ENCODE peak calls at places on chromosome 2, in six cellular contexts. T is HCT116, P is endothelial cell of umbilical vein, K is fibroblast of lung, H is K562, E is IMR-90. X is an unnamed sample.

GRCh38 chr2:140270229-140270628 is 1490.0 kb upstream of the NXPH2 start:
- DNase-seq in H (no peak), K (peak; percentile 34), T (no peak), E (no peak), P (peak; percentile 76), X (no peak)

GRCh38 chr2:88125344-88125923 is 2.4 kb downstream of the FABP1 start:
- DNase-seq in T (no peak), E (no peak), P (no peak), H (no peak), K (no peak), X (no peak)

GRCh38 chr2:232336241-232336736 is 42.3 kb upstream of the ALPP start:
- DNase-seq in K (no peak), T (no peak), E (no peak), H (no peak), P (no peak), X (no peak)

GRCh38 chr2:186059096-186059495 is 320.5 kb downstream of the FSIP2 start:
- DNase-seq in T (no peak), P (peak; percentile 44), E (peak; percentile 27), H (no peak), K (peak; percentile 63), X (no peak)

GRCh38 chr2:172513935-172514586 is 41.8 kb upstream of the PDK1 start:
- DNase-seq in T (no peak), K (no peak), P (no peak), H (peak; percentile 38), E (no peak), X (no peak)

GRCh38 chr2:72579595-72580180 is 246.1 kb downstream of the EXOC6B start:
- DNase-seq in T (peak; percentile 26), K (peak; percentile 71), E (peak; percentile 64), P (peak; percentile 69), H (peak; percentile 62), X (no peak)

GRCh38 chr2:69798909-69799526 is 30.4 kb upstream of the GMCL1 start:
- DNase-seq in K (peak; percentile 53), H (peak; percentile 97), T (no peak), E (peak; percentile 84), P (peak; percentile 77), X (peak; percentile 28)

GRCh38 chr2:33555681-33556080 is 43.4 kb downstream of the FAM98A start:
- DNase-seq in E (no peak), K (no peak), H (no peak), P (no peak), T (no peak), X (no peak)

GRCh38 chr2:206993512-206993911 is 54.2 kb downstream of the CPO start:
- DNase-seq in T (no peak), K (no peak), E (peak; percentile 28), P (no peak), H (no peak), X (no peak)

GRCh38 chr2:179263460-179264237 is 983 bp downstream of the SESTD1 start:
- DNase-seq in T (no peak), P (peak; percentile 65), K (peak; percentile 74), E (peak; percentile 57), H (peak; percentile 31), X (no peak)

GRCh38 chr2:216882876-216883275 is 23.0 kb upstream of the TNP1 start:
- DNase-seq in H (peak; percentile 65), P (no peak), K (no peak), E (no peak), T (no peak), X (no peak)

GRCh38 chr2:239015769-239016675 is 168.1 kb downstream of the TWIST2 start:
- DNase-seq in T (no peak), H (no peak), K (no peak), P (no peak), E (no peak), X (no peak)

GRCh38 chr2:17680119-17680518 is 73.5 kb downstream of the SMC6 start:
- DNase-seq in E (peak; percentile 13), H (no peak), P (no peak), K (no peak), T (no peak), X (no peak)

GRCh38 chr2:121777699-121778058 is 22.2 kb downstream of the TSN start:
- DNase-seq in T (no peak), P (peak; percentile 67), K (peak; percentile 16), H (no peak), E (peak; percentile 71), X (no peak)

GRCh38 chr2:199865905-199866304 is 14.9 kb upstream of the FTCDNL1 start:
- DNase-seq in K (no peak), T (no peak), H (no peak), E (no peak), P (no peak), X (no peak)

DNA sequence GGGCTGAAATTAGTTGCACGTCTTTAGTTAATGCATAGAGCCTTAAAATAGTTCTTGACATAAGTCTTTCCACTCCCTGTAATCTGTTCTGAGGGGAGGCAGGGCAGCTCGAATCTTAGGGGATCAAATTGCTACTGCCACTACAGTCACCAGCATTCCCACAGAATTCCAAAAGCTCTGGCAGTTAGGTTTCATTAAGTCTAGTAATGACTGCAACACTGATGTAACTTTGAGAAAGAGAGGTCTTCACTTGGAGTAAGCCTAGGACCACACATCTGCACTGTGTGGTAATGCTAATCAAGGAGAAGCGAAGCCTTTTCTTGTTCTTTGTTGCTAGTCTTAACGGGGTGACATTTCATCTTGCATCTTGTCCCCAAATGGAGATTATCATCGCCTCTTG is 19.3 kb upstream of the NCK2 start:
- DNase-seq in P (no peak), T (no peak), K (peak; percentile 37), H (no peak), E (no peak), X (no peak)
- H3K4me2 ChIP-seq in P (no peak overlapping the region), T (no peak overlapping the region), K (no peak overlapping the region), H (no peak overlapping the region), E (no peak overlapping the region), X (no peak overlapping the region)

DNA sequence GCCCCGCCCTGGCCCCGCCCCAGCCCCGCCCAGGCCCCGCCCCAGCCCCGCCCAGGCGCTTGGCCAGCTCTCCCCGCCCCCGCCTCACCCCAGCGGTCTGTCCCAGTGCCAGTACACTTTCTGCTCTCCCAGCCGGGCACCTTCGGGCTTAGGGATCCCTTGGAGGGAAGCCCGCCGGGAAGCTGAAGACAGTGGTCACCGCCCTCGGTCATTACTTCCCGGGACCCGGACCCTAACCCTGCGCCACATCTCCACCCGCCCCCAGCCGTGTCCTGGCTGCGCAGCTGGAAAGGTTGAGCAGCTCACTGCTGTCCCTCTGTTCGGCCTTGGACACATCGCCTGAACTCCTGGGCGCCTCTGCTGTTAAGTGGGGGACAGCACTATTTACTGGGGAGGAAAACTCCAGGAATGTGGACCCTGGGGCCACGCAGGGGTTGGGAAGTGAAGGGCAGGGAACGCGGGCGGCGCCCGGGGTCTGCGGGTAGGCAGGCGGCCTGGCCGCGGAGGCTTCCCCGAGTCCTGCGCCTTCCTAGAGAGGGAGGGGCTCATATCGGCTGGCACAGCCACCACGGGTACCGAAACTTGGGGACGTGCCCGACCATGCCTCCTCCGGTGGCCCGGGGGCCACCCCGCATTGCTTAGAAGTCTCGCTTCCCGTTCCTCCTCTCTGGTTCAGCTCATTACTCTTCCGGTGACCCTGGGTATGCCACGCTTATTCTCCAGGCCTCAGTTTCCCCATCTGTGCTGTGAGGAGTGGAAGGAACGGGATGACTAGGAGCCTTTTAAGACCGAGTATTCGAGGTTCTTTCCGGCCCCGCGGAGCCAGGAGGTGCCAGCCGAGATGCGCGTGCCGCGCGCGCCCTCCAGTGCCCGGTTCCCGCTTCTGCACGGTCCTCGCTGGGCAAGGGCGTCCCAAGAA is 121.0 kb downstream of the GYPC start:
- DNase-seq in K (peak; percentile 72), E (peak; percentile 62), H (peak; percentile 85), P (peak; percentile 41), T (peak; percentile 22), X (no peak)
- H3K9ac ChIP-seq in K (peak overlapping the region; percentile 53), E (peak overlapping the region; percentile 48), H (peak overlapping the region; percentile 32), P (no peak overlapping the region), T (no peak overlapping the region), X (peak overlapping the region; percentile 4)

GRCh38 chr2:47896450-47896968 is 9.8 kb downstream of the FBXO11 start:
- DNase-seq in T (no peak), P (no peak), H (no peak), K (no peak), E (no peak), X (no peak)
- H4K20me1 ChIP-seq in T (peaks cover 14% of the 10 kb centered on the region), P (peaks cover 15% of the 10 kb centered on the region), H (peaks cover 15% of the 10 kb centered on the region), K (no peaks in the 10 kb centered on the region), E (peaks cover 79% of the 10 kb centered on the region), X (no peaks in the 10 kb centered on the region)

GRCh38 chr2:80854831-80855230 is 550.3 kb upstream of the LRRTM1 start:
- DNase-seq in P (no peak), H (no peak), E (no peak), T (no peak), K (no peak), X (no peak)

GRCh38 chr2:80852808-80853139 is 548.2 kb upstream of the LRRTM1 start:
- DNase-seq in P (no peak), K (no peak), T (no peak), E (no peak), H (no peak), X (no peak)

GRCh38 chr2:80856227-80856626 is 551.7 kb upstream of the LRRTM1 start:
- DNase-seq in P (no peak), H (no peak), K (no peak), T (no peak), E (no peak), X (no peak)

DNA sequence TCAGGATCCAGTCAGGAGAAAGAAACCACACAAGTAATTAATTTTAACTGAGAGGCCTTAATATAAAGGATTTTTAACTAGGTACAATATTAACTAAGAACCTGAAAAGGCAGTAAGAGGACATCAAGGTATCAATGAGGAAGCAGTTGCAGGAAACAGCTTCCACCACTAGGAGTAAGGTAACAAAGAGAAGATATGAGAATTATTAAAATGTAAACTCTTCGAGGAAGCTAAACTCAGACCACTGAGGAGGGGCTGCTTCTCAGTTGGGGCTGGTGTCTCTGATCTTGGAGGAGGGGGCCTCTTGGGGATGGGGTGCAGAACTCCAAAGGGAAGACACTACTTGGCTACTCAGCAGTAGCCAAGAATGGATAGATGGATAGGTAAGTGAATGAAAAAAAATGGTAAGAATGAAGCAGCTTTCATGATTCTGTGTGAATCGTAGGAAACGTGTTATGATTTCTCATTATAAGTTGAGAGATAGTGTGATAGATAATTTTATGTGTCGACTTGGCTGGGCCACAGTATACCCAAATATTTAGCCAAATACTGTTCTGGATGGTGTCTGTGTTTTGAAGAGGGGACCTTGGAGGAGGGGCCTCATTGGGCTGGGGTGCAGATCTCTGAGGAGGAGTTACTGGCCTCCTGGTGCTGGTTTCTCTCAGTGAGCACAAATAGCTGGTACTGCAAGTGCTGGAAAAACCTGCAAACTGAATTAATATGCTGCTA is 547.7 kb upstream of the LRRTM1 start:
- DNase-seq in H (no peak), K (no peak), T (no peak), E (no peak), P (no peak), X (no peak)
- H3K4me2 ChIP-seq in H (no peak overlapping the region), K (no peak overlapping the region), T (no peak overlapping the region), E (no peak overlapping the region), P (no peak overlapping the region), X (no peak overlapping the region)

X was measured in keratinocyte.